ENCODE peak calls at places on chromosomes 6 and 20, in seven cellular contexts. One of them, this sample, is unnamed. For H3K27me3 and H3K36me3, the result is how much of the 10 kb centered on the place peaks cover.

GRCh38 chr6:125191916-125192609 is 38.5 kb downstream of the TPD52L1 start:
- DNase-seq in esophagus squamous epithelium: peak
- DNase-seq in gastrocnemius medialis: no peak
- DNase-seq in PC-9: peak
- DNase-seq in body of pancreas: peak
- DNase-seq in Peyer's patch: peak
- DNase-seq in left ventricle myocardium inferior: peak
- DNase-seq in this sample: peak

GRCh38 chr20:44309763-44310663 is 989 bp downstream of the FITM2 start:
- DNase-seq in esophagus squamous epithelium: no peak
- DNase-seq in gastrocnemius medialis: peak
- DNase-seq in PC-9: no peak
- DNase-seq in body of pancreas: peak
- DNase-seq in Peyer's patch: no peak
- DNase-seq in left ventricle myocardium inferior: peak
- DNase-seq in this sample: no peak

GRCh38 chr6:111573118-111573883 is 32.4 kb downstream of the TRAF3IP2 start:
- DNase-seq in esophagus squamous epithelium: no peak
- DNase-seq in gastrocnemius medialis: no peak
- DNase-seq in PC-9: no peak
- DNase-seq in body of pancreas: no peak
- DNase-seq in Peyer's patch: no peak
- DNase-seq in left ventricle myocardium inferior: no peak
- DNase-seq in this sample: no peak

GRCh38 chr6:1832844-1833787 is 223.4 kb downstream of the FOXC1 start:
- DNase-seq in esophagus squamous epithelium: no peak
- DNase-seq in gastrocnemius medialis: no peak
- DNase-seq in PC-9: no peak
- DNase-seq in body of pancreas: peak
- DNase-seq in Peyer's patch: no peak
- DNase-seq in left ventricle myocardium inferior: peak
- DNase-seq in this sample: no peak

GRCh38 chr6:48080227-48081009 is 30.6 kb downstream of the PTCHD4 start:
- DNase-seq in esophagus squamous epithelium: no peak
- DNase-seq in gastrocnemius medialis: no peak
- DNase-seq in PC-9: no peak
- DNase-seq in body of pancreas: no peak
- DNase-seq in Peyer's patch: no peak
- DNase-seq in left ventricle myocardium inferior: no peak
- DNase-seq in this sample: no peak

GRCh38 chr6:85126448-85127178 is 323.3 kb upstream of the NT5E start:
- DNase-seq in esophagus squamous epithelium: no peak
- DNase-seq in gastrocnemius medialis: no peak
- DNase-seq in PC-9: no peak
- DNase-seq in body of pancreas: peak
- DNase-seq in Peyer's patch: no peak
- DNase-seq in left ventricle myocardium inferior: peak
- DNase-seq in this sample: peak

GRCh38 chr6:13796781-13797180 is 17.6 kb downstream of the MCUR1 start:
- DNase-seq in esophagus squamous epithelium: no peak
- DNase-seq in gastrocnemius medialis: no peak
- DNase-seq in PC-9: peak
- DNase-seq in body of pancreas: no peak
- DNase-seq in Peyer's patch: no peak
- DNase-seq in left ventricle myocardium inferior: no peak
- DNase-seq in this sample: no peak

GRCh38 chr6:107567643-107568042 is 77.7 kb downstream of the SOBP start:
- DNase-seq in esophagus squamous epithelium: no peak
- DNase-seq in gastrocnemius medialis: no peak
- DNase-seq in PC-9: no peak
- DNase-seq in body of pancreas: no peak
- DNase-seq in Peyer's patch: no peak
- DNase-seq in left ventricle myocardium inferior: no peak
- DNase-seq in this sample: no peak

GRCh38 chr6:12327391-12327790 is 37.2 kb downstream of the EDN1 start:
- DNase-seq in esophagus squamous epithelium: no peak
- DNase-seq in gastrocnemius medialis: no peak
- DNase-seq in PC-9: peak
- DNase-seq in body of pancreas: no peak
- DNase-seq in Peyer's patch: no peak
- DNase-seq in left ventricle myocardium inferior: no peak
- DNase-seq in this sample: peak

GRCh38 chr6:84643778-84644177 is 120.6 kb downstream of the TBX18 start:
- DNase-seq in esophagus squamous epithelium: no peak
- DNase-seq in gastrocnemius medialis: no peak
- DNase-seq in PC-9: peak
- DNase-seq in body of pancreas: no peak
- DNase-seq in Peyer's patch: no peak
- DNase-seq in left ventricle myocardium inferior: no peak
- DNase-seq in this sample: no peak

GRCh38 chr6:84575264-84575663 is 189.1 kb downstream of the TBX18 start:
- DNase-seq in esophagus squamous epithelium: no peak
- DNase-seq in gastrocnemius medialis: no peak
- DNase-seq in PC-9: no peak
- DNase-seq in body of pancreas: no peak
- DNase-seq in Peyer's patch: no peak
- DNase-seq in left ventricle myocardium inferior: no peak
- DNase-seq in this sample: peak

GRCh38 chr6:33277663-33278391 is 904 bp downstream of the B3GALT4 start:
- DNase-seq in esophagus squamous epithelium: no peak
- DNase-seq in gastrocnemius medialis: no peak
- DNase-seq in PC-9: peak
- DNase-seq in body of pancreas: no peak
- DNase-seq in Peyer's patch: peak
- DNase-seq in left ventricle myocardium inferior: no peak
- DNase-seq in this sample: no peak

GRCh38 chr6:107116328-107116892 is 1.1 kb upstream of the BEND3 start:
- DNase-seq in esophagus squamous epithelium: no peak
- DNase-seq in gastrocnemius medialis: no peak
- DNase-seq in PC-9: peak
- DNase-seq in body of pancreas: peak
- DNase-seq in Peyer's patch: peak
- DNase-seq in left ventricle myocardium inferior: no peak
- DNase-seq in this sample: no peak

GRCh38 chr6:136711644-136712043 is 80.6 kb downstream of the MAP3K5 start:
- DNase-seq in esophagus squamous epithelium: no peak
- DNase-seq in gastrocnemius medialis: no peak
- DNase-seq in PC-9: no peak
- DNase-seq in body of pancreas: no peak
- DNase-seq in Peyer's patch: no peak
- DNase-seq in left ventricle myocardium inferior: no peak
- DNase-seq in this sample: no peak

GRCh38 chr6:36997811-36998722 is 7.4 kb upstream of the FGD2 start:
- DNase-seq in esophagus squamous epithelium: no peak
- DNase-seq in gastrocnemius medialis: peak
- DNase-seq in PC-9: peak
- DNase-seq in body of pancreas: peak
- DNase-seq in Peyer's patch: no peak
- DNase-seq in left ventricle myocardium inferior: peak
- DNase-seq in this sample: no peak

GRCh38 chr6:34529665-34530327 is 26.3 kb downstream of the SPDEF start:
- DNase-seq in esophagus squamous epithelium: no peak
- DNase-seq in gastrocnemius medialis: no peak
- DNase-seq in PC-9: no peak
- DNase-seq in body of pancreas: peak
- DNase-seq in Peyer's patch: no peak
- DNase-seq in left ventricle myocardium inferior: peak
- DNase-seq in this sample: no peak

GRCh38 chr6:100593522-100593921 is 128.8 kb upstream of the SIM1 start:
- DNase-seq in esophagus squamous epithelium: no peak
- DNase-seq in gastrocnemius medialis: no peak
- DNase-seq in PC-9: no peak
- DNase-seq in body of pancreas: no peak
- DNase-seq in Peyer's patch: no peak
- DNase-seq in left ventricle myocardium inferior: no peak
- DNase-seq in this sample: no peak
- H3K4me3 ChIP-seq in esophagus squamous epithelium: no peak
- H3K4me3 ChIP-seq in gastrocnemius medialis: no peak
- H3K4me3 ChIP-seq in PC-9: no peak
- H3K4me3 ChIP-seq in body of pancreas: no peak
- H3K4me3 ChIP-seq in Peyer's patch: no peak
- H3K4me3 ChIP-seq in left ventricle myocardium inferior: no peak
- H3K4me3 ChIP-seq in this sample: no peak

GRCh38 chr20:25567286-25567685 is 18.0 kb downstream of the NINL start:
- DNase-seq in esophagus squamous epithelium: no peak
- DNase-seq in gastrocnemius medialis: no peak
- DNase-seq in PC-9: no peak
- DNase-seq in body of pancreas: no peak
- DNase-seq in Peyer's patch: no peak
- DNase-seq in left ventricle myocardium inferior: no peak
- DNase-seq in this sample: no peak
- H3K27me3 ChIP-seq in esophagus squamous epithelium: under half
- H3K27me3 ChIP-seq in gastrocnemius medialis: under half
- H3K27me3 ChIP-seq in PC-9: under half
- H3K27me3 ChIP-seq in body of pancreas: under half
- H3K27me3 ChIP-seq in Peyer's patch: under half
- H3K27me3 ChIP-seq in left ventricle myocardium inferior: under half
- H3K27me3 ChIP-seq in this sample: under half

GRCh38 chr6:492816-493414 is 101.4 kb downstream of the IRF4 start:
- DNase-seq in esophagus squamous epithelium: no peak
- DNase-seq in gastrocnemius medialis: no peak
- DNase-seq in PC-9: no peak
- DNase-seq in body of pancreas: no peak
- DNase-seq in Peyer's patch: no peak
- DNase-seq in left ventricle myocardium inferior: no peak
- DNase-seq in this sample: no peak

GRCh38 chr6:490251-491037 is 98.9 kb downstream of the IRF4 start:
- DNase-seq in esophagus squamous epithelium: no peak
- DNase-seq in gastrocnemius medialis: no peak
- DNase-seq in PC-9: no peak
- DNase-seq in body of pancreas: no peak
- DNase-seq in Peyer's patch: peak
- DNase-seq in left ventricle myocardium inferior: no peak
- DNase-seq in this sample: no peak

GRCh38 chr6:493840-494239 is 102.3 kb downstream of the IRF4 start:
- DNase-seq in esophagus squamous epithelium: no peak
- DNase-seq in gastrocnemius medialis: no peak
- DNase-seq in PC-9: no peak
- DNase-seq in body of pancreas: no peak
- DNase-seq in Peyer's patch: no peak
- DNase-seq in left ventricle myocardium inferior: no peak
- DNase-seq in this sample: no peak

GRCh38 chr6:491233-491632 is 99.7 kb downstream of the IRF4 start:
- DNase-seq in esophagus squamous epithelium: no peak
- DNase-seq in gastrocnemius medialis: no peak
- DNase-seq in PC-9: no peak
- DNase-seq in body of pancreas: no peak
- DNase-seq in Peyer's patch: peak
- DNase-seq in left ventricle myocardium inferior: no peak
- DNase-seq in this sample: no peak

DNA sequence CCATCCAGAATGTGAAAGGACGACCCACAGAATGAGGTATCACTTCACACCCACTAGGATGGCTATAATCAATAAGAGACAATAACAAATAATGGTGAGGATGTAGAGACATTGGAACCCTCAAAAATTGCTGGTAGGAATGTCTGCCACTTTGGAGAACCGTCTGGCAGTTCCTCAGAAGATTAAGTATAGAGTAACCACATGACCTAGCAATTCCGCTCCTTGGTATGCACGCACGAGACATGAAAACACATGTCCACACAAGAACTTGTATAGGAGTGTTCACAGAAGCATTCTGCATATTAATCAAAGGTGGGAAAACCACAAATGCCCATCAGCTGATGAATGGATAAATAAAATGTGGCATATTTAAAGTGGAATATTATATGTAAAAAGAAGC is 100.6 kb downstream of the IRF4 start:
- DNase-seq in esophagus squamous epithelium: no peak
- DNase-seq in gastrocnemius medialis: no peak
- DNase-seq in PC-9: no peak
- DNase-seq in body of pancreas: no peak
- DNase-seq in Peyer's patch: no peak
- DNase-seq in left ventricle myocardium inferior: no peak
- DNase-seq in this sample: no peak
- H3K36me3 ChIP-seq in esophagus squamous epithelium: under half
- H3K36me3 ChIP-seq in gastrocnemius medialis: under half
- H3K36me3 ChIP-seq in PC-9: under half
- H3K36me3 ChIP-seq in body of pancreas: under half
- H3K36me3 ChIP-seq in Peyer's patch: under half
- H3K36me3 ChIP-seq in left ventricle myocardium inferior: half or more
- H3K36me3 ChIP-seq in this sample: under half

GRCh38 chr6:24356310-24357035 is 1.4 kb downstream of the DCDC2 start:
- DNase-seq in esophagus squamous epithelium: no peak
- DNase-seq in gastrocnemius medialis: no peak
- DNase-seq in PC-9: no peak
- DNase-seq in body of pancreas: no peak
- DNase-seq in Peyer's patch: no peak
- DNase-seq in left ventricle myocardium inferior: no peak
- DNase-seq in this sample: no peak
- H3K4me3 ChIP-seq in esophagus squamous epithelium: no peak
- H3K4me3 ChIP-seq in gastrocnemius medialis: no peak
- H3K4me3 ChIP-seq in PC-9: peak
- H3K4me3 ChIP-seq in body of pancreas: peak
- H3K4me3 ChIP-seq in Peyer's patch: no peak
- H3K4me3 ChIP-seq in left ventricle myocardium inferior: no peak
- H3K4me3 ChIP-seq in this sample: peak

GRCh38 chr20:36279776-36280175 is 26.4 kb upstream of the DLGAP4 start:
- DNase-seq in esophagus squamous epithelium: no peak
- DNase-seq in gastrocnemius medialis: no peak
- DNase-seq in PC-9: no peak
- DNase-seq in body of pancreas: no peak
- DNase-seq in Peyer's patch: no peak
- DNase-seq in left ventricle myocardium inferior: no peak
- DNase-seq in this sample: no peak
- H3K27me3 ChIP-seq in esophagus squamous epithelium: under half
- H3K27me3 ChIP-seq in gastrocnemius medialis: under half
- H3K27me3 ChIP-seq in PC-9: half or more
- H3K27me3 ChIP-seq in body of pancreas: under half
- H3K27me3 ChIP-seq in Peyer's patch: under half
- H3K27me3 ChIP-seq in left ventricle myocardium inferior: half or more
- H3K27me3 ChIP-seq in this sample: under half

This sample was measured in kidney epithelial cell.